ENCODE peak calls at places on chromosome 1, in six cellular contexts. M, Q, L, F, N and K are unnamed samples.
A peak's percentile ranks its signal among the peaks of the same experiment; 100 is the strongest.

GRCh38 chr1:119731741-119732430 is 20.2 kb downstream of the PHGDH start:
- DNase-seq in Q (no peak), L (no peak), N (no peak), F (no peak), M (no peak), K (no peak)

GRCh38 chr1:153306303-153307220 is 6.2 kb downstream of the PGLYRP3 start:
- DNase-seq in M (no peak), F (no peak), L (no peak), N (no peak), Q (no peak), K (no peak)

GRCh38 chr1:14511281-14511680 is 87.2 kb upstream of the KAZN start:
- DNase-seq in F (no peak), L (no peak), M (no peak), Q (no peak), N (no peak), K (no peak)

GRCh38 chr1:165520646-165521045 is 23.2 kb upstream of the LRRC52 start:
- DNase-seq in N (no peak), Q (no peak), F (no peak), M (no peak), L (no peak), K (no peak)

GRCh38 chr1:109105881-109106280 is 8.0 kb upstream of the ELAPOR1 start:
- DNase-seq in M (no peak), F (no peak), N (no peak), L (no peak), Q (no peak), K (no peak)

GRCh38 chr1:39378377-39378776 is 113.1 kb upstream of the BMP8A start:
- DNase-seq in M (peak; percentile 14), N (peak; percentile 18), F (no peak), L (peak; percentile 26), Q (no peak), K (no peak)

GRCh38 chr1:94327001-94327685 is 89.8 kb upstream of the ARHGAP29 start:
- DNase-seq in M (peak; percentile 80), F (peak; percentile 58), L (no peak), Q (peak; percentile 46), N (peak; percentile 73), K (peak; percentile 61)

GRCh38 chr1:204130178-204130577 is 21.7 kb downstream of the ETNK2 start:
- DNase-seq in M (no peak), L (peak; percentile 95), F (no peak), N (no peak), Q (peak; percentile 50), K (no peak)

GRCh38 chr1:2470290-2471158 is 5.6 kb upstream of the PLCH2 start:
- DNase-seq in F (no peak), L (no peak), M (no peak), N (no peak), Q (no peak), K (no peak)

GRCh38 chr1:12469493-12469892 is 148.5 kb downstream of the DHRS3 start:
- DNase-seq in F (no peak), Q (no peak), M (no peak), N (no peak), L (peak; percentile 31), K (no peak)

GRCh38 chr1:85240174-85240601 is 19.3 kb downstream of the C1orf52 start:
- DNase-seq in F (no peak), L (peak; percentile 51), N (peak; percentile 14), Q (no peak), M (peak; percentile 49), K (no peak)

GRCh38 chr1:59692591-59692990 is 122.2 kb upstream of the HOOK1 start:
- DNase-seq in Q (peak; percentile 56), L (no peak), N (no peak), F (no peak), M (peak; percentile 97), K (peak; percentile 88)

GRCh38 chr1:154760469-154760933 is 109.6 kb downstream of the KCNN3 start:
- DNase-seq in L (peak; percentile 79), M (peak; percentile 12), F (no peak), N (peak; percentile 80), Q (peak; percentile 56), K (no peak)

GRCh38 chr1:157992031-157992568 is 1.3 kb upstream of the KIRREL1 start:
- DNase-seq in F (no peak), M (peak; percentile 88), L (peak; percentile 64), N (peak; percentile 83), Q (peak; percentile 86), K (peak; percentile 68)

GRCh38 chr1:159827102-159827490 is 423 bp downstream of the SLAMF8 start:
- DNase-seq in L (no peak), Q (no peak), M (no peak), F (no peak), N (no peak), K (no peak)

GRCh38 chr1:243345205-243345604 is 89.4 kb downstream of the SDCCAG8 start:
- DNase-seq in Q (no peak), L (no peak), F (no peak), M (no peak), N (no peak), K (peak; percentile 18)
- TF ChIP-seq CTCF in Q (no peak), L (peak; percentile 13), F (no peak), M (peak; percentile 14), N (no peak), K (no peak)

GRCh38 chr1:103525114-103525606 is 339 bp upstream of the RNPC3 start:
- DNase-seq in L (no peak), F (no peak), N (peak; percentile 76), Q (peak; percentile 18), M (peak; percentile 80), K (peak; percentile 60)
- H3K4me3 ChIP-seq in L (no peak overlapping the region), F (no peak overlapping the region), N (peak overlapping the region; percentile 23), Q (no peak overlapping the region), M (peak overlapping the region; percentile 37), K (peak overlapping the region; percentile 31)

GRCh38 chr1:46487818-46488218 is 1.8 kb upstream of the DMBX1 start:
- DNase-seq in M (no peak), F (no peak), N (peak; percentile 42), Q (no peak), L (no peak), K (no peak)
- TF ChIP-seq CTCF in M (peak; percentile 11), F (peak; percentile 68), N (peak; percentile 49), Q (no peak), L (no peak), K (peak; percentile 46)

GRCh38 chr1:205232122-205232820 is 4.5 kb downstream of the TMCC2 start:
- DNase-seq in N (no peak), Q (no peak), F (no peak), L (no peak), M (no peak), K (no peak)

GRCh38 chr1:205230965-205231364 is 3.2 kb downstream of the TMCC2 start:
- DNase-seq in F (no peak), M (no peak), N (no peak), L (no peak), Q (no peak), K (no peak)

GRCh38 chr1:205228052-205228451 is 306 bp downstream of the TMCC2 start:
- DNase-seq in Q (no peak), F (no peak), N (no peak), L (no peak), M (no peak), K (no peak)

GRCh38 chr1:205229399-205229861 is 1.7 kb downstream of the TMCC2 start:
- DNase-seq in F (no peak), N (peak; percentile 59), Q (peak; percentile 73), L (peak; percentile 66), M (peak; percentile 60), K (peak; percentile 40)

DNA sequence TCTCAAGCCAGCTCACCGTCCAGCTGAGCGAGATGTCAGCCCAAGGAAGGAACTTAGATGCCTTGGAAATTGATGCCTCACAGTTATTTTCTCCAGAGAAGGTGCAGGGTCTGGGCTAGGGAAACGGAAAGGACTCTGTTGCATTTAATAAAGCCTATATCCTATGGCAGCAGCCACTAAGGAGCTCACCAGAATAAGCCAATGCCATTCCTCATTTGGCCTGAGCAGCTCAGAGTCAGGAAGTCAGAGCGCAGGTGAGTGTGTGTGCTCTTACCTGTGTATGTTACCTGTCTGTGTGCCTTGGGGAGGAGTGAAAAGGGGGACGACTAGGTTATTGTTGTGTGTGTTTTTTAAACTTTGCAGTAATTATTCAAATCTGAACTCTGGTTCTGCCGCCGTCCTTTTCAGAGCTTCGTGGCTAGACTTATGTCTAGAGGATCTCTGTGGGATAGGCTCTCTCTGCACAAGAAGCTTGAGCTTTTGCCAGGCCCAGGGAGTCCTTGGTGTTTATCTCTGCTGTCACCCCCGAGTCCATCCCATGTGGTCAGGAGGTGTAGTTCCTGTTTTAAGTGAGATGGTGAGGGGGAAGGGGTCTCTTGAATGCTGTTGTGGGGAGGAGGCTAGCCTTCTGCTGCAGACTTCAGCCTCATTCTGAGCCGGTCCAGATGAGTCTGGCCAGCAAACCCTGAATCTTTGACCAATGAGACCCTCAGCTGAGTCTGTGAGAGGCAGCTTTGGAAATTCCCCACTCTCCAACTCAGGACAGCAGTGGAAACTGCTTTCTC is 2.4 kb downstream of the TMCC2 start:
- DNase-seq in N (no peak), L (no peak), M (no peak), Q (no peak), F (no peak), K (no peak)
- H3K4me3 ChIP-seq in N (no peak overlapping the region), L (no peak overlapping the region), M (no peak overlapping the region), Q (no peak overlapping the region), F (no peak overlapping the region), K (no peak overlapping the region)